ENCODE peak calls at places on chromosomes 7 and 10, in five cellular contexts. Y, W, L, P and J are unnamed samples.

GRCh38 chr10:91380873-91381561 is 29.1 kb upstream of the HECTD2 start:
- DNase-seq in Y (peak), W (no peak), L (no peak), P (no peak), J (no peak)

GRCh38 chr10:43314626-43315025 is 47.8 kb upstream of the RASGEF1A start:
- DNase-seq in Y (no peak), W (no peak), L (peak), P (no peak), J (no peak)

GRCh38 chr10:88027570-88027969 is 164.1 kb downstream of the PTEN start:
- DNase-seq in Y (no peak), W (no peak), L (no peak), P (no peak), J (no peak)

GRCh38 chr10:8269976-8270375 is 215.5 kb downstream of the GATA3 start:
- DNase-seq in Y (no peak), W (no peak), L (no peak), P (no peak), J (no peak)

GRCh38 chr10:44465430-44466115 is 80.7 kb upstream of the CXCL12 start:
- DNase-seq in Y (no peak), W (no peak), L (no peak), P (no peak), J (no peak)

GRCh38 chr10:130739016-130739756 is 572.3 kb downstream of the TCERG1L start:
- DNase-seq in Y (no peak), W (no peak), L (peak), P (no peak), J (peak)

GRCh38 chr10:33279791-33280190 is 54.7 kb downstream of the NRP1 start:
- DNase-seq in Y (peak), W (no peak), L (no peak), P (no peak), J (no peak)

GRCh38 chr7:116317907-116318306 is 107.6 kb downstream of the TES start:
- DNase-seq in Y (no peak), W (no peak), L (no peak), P (no peak), J (no peak)

GRCh38 chr7:107672183-107672582 is 11.6 kb downstream of the SLC26A4 start:
- DNase-seq in Y (no peak), W (no peak), L (no peak), P (no peak), J (no peak)

GRCh38 chr10:829241-829640 is 102.3 kb downstream of the LARP4B start:
- DNase-seq in Y (no peak), W (no peak), L (no peak), P (no peak), J (no peak)

GRCh38 chr10:70729763-70730357 is 55.3 kb downstream of the TBATA start:
- DNase-seq in Y (peak), W (no peak), L (no peak), P (no peak), J (no peak)

GRCh38 chr10:99766282-99766681 is 16.2 kb upstream of the ABCC2 start:
- DNase-seq in Y (no peak), W (no peak), L (no peak), P (no peak), J (no peak)

GRCh38 chr7:2517678-2518077 is 1.9 kb upstream of the LFNG start:
- DNase-seq in Y (no peak), W (no peak), L (no peak), P (no peak), J (no peak)

GRCh38 chr7:55081854-55082603 is 63.2 kb downstream of the EGFR start:
- DNase-seq in Y (no peak), W (no peak), L (no peak), P (no peak), J (no peak)

GRCh38 chr10:132107947-132108877 is 42.5 kb downstream of the JAKMIP3 start:
- DNase-seq in Y (no peak), W (no peak), L (no peak), P (peak), J (peak)

GRCh38 chr10:70761031-70761601 is 24.1 kb downstream of the TBATA start:
- DNase-seq in Y (peak), W (peak), L (no peak), P (no peak), J (no peak)

GRCh38 chr7:137399827-137400823 is 56.6 kb upstream of the PTN start:
- DNase-seq in Y (no peak), W (peak), L (no peak), P (no peak), J (no peak)

GRCh38 chr10:77967611-77968022 is 41.1 kb upstream of the DLG5 start:
- DNase-seq in Y (no peak), W (no peak), L (no peak), P (no peak), J (peak)

GRCh38 chr10:128046934-128047251 is 79.3 kb downstream of the MKI67 start:
- DNase-seq in Y (no peak), W (no peak), L (no peak), P (no peak), J (no peak)

GRCh38 chr10:95467162-95467599 is 94.0 kb downstream of the SORBS1 start:
- DNase-seq in Y (peak), W (no peak), L (peak), P (peak), J (peak)

GRCh38 chr7:140229591-140230516 is 53.1 kb upstream of the KDM7A start:
- DNase-seq in Y (no peak), W (no peak), L (no peak), P (no peak), J (no peak)

GRCh38 chr10:16699435-16699834 is 117.8 kb downstream of the RSU1 start:
- DNase-seq in Y (no peak), W (no peak), L (no peak), P (no peak), J (no peak)

GRCh38 chr10:103231047-103231551 is 14.6 kb upstream of the RPEL1 start:
- DNase-seq in Y (peak), W (peak), L (no peak), P (peak), J (no peak)

GRCh38 chr7:41824284-41824683 is 121.4 kb upstream of the INHBA start:
- DNase-seq in Y (no peak), W (no peak), L (no peak), P (no peak), J (no peak)

GRCh38 chr7:25633420-25633819 is 405.1 kb upstream of the NPVF start:
- DNase-seq in Y (no peak), W (no peak), L (no peak), P (no peak), J (no peak)

GRCh38 chr10:23696476-23696875 is 257.6 kb downstream of the OTUD1 start:
- DNase-seq in Y (no peak), W (no peak), L (no peak), P (no peak), J (no peak)

GRCh38 chr10:26555719-26556368 is 117.7 kb downstream of the APBB1IP start:
- DNase-seq in Y (peak), W (no peak), L (no peak), P (peak), J (no peak)

GRCh38 chr10:114346176-114347031 is 57.9 kb downstream of the AFAP1L2 start:
- DNase-seq in Y (no peak), W (no peak), L (no peak), P (no peak), J (no peak)

GRCh38 chr10:69619626-69620025 is 10.4 kb upstream of the FAM241B start:
- DNase-seq in Y (no peak), W (no peak), L (no peak), P (no peak), J (no peak)

GRCh38 chr10:103829838-103830465 is 25.4 kb downstream of the SH3PXD2A start:
- DNase-seq in Y (peak), W (no peak), L (peak), P (no peak), J (no peak)

GRCh38 chr7:108614903-108615302 is 45.2 kb downstream of the DNAJB9 start:
- DNase-seq in Y (no peak), W (no peak), L (no peak), P (no peak), J (no peak)

GRCh38 chr10:12221323-12222298 is 25.6 kb downstream of the CDC123 start:
- DNase-seq in Y (peak), W (no peak), L (no peak), P (no peak), J (no peak)

GRCh38 chr7:45082831-45083331 is 5.9 kb downstream of the NACAD start:
- DNase-seq in Y (no peak), W (no peak), L (peak), P (no peak), J (no peak)
- TF ChIP-seq CTCF in Y (no peak), W (no peak), L (no peak), P (no peak), J (no peak)

GRCh38 chr10:75926763-75927162 is 495.3 kb downstream of the LRMDA start:
- DNase-seq in Y (peak), W (no peak), L (no peak), P (no peak), J (no peak)
- TF ChIP-seq CTCF in Y (peak), W (no peak), L (no peak), P (no peak), J (no peak)

DNA sequence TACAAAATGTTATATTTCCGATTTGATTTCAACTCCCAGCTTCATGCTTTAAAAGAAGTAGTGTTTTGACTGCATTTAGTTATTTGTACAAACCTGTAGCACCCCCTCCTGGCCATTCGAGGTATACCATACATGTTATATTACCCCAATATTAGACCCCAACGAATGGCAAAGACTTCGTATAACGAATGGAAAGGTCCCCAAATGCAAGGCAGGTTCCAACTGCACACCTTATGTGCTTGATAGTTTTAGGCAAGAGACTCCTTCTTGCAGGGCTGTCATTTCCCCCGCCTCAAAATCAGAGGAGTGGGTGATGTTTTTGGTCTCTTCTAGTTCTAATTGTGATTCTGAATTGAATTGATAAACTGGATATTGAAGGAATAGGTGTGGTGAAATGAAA is 101.1 kb upstream of the TARP start:
- DNase-seq in Y (peak), W (no peak), L (no peak), P (no peak), J (no peak)
- TF ChIP-seq CTCF in Y (peak), W (peak), L (peak), P (peak), J (peak)

GRCh38 chr7:157757776-157758467 is 421.1 kb downstream of the DNAJB6 start:
- DNase-seq in Y (no peak), W (no peak), L (no peak), P (no peak), J (no peak)

GRCh38 chr7:157762824-157763223 is 426.0 kb downstream of the DNAJB6 start:
- DNase-seq in Y (no peak), W (no peak), L (no peak), P (no peak), J (no peak)

GRCh38 chr7:157758468-157759245 is 421.9 kb downstream of the DNAJB6 start:
- DNase-seq in Y (no peak), W (no peak), L (no peak), P (no peak), J (no peak)

GRCh38 chr7:157759246-157759805 is 422.5 kb downstream of the DNAJB6 start:
- DNase-seq in Y (no peak), W (no peak), L (no peak), P (no peak), J (no peak)

GRCh38 chr7:157760004-157760730 is 423.4 kb downstream of the DNAJB6 start:
- DNase-seq in Y (no peak), W (no peak), L (no peak), P (no peak), J (no peak)
- TF ChIP-seq CTCF in Y (no peak), W (no peak), L (no peak), P (no peak), J (no peak)

GRCh38 chr7:78985509-78985908 is 468.0 kb downstream of the MAGI2 start:
- DNase-seq in Y (no peak), W (no peak), L (no peak), P (no peak), J (no peak)
- TF ChIP-seq CTCF in Y (no peak), W (no peak), L (no peak), P (no peak), J (no peak)

DNA sequence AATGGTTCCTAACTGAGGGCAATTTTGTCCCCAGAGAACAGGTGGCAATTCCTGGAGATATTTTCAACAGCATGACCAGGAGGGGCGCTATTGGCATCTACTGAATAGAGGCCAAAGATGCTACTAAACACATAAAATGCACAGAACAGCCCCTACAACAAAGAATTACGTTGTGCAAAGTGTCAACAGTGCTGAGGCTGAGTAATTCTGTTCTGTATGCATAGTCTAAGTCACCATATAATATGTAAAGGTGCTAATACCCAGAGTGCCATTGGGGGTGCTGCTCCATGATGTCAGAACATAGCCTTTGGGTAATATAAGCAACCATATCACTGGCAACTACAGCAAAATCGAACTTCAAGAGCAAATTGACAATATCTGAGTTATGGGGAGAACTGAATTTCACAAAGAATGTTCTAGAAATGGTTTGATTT is 213.3 kb upstream of the PHYHIPL start:
- DNase-seq in Y (no peak), W (no peak), L (no peak), P (peak), J (no peak)
- TF ChIP-seq CTCF in Y (peak), W (no peak), L (no peak), P (peak), J (peak)

GRCh38 chr10:116690356-116691078 is 51.8 kb downstream of the HSPA12A start:
- DNase-seq in Y (peak), W (no peak), L (no peak), P (peak), J (no peak)
- TF ChIP-seq CTCF in Y (peak), W (peak), L (peak), P (peak), J (peak)

GRCh38 chr10:46106410-46107255 is 60.6 kb upstream of the MSMB start:
- DNase-seq in Y (peak), W (no peak), L (peak), P (peak), J (no peak)
- TF ChIP-seq CTCF in Y (no peak), W (no peak), L (peak), P (peak), J (peak)